ENCODE peak calls at places on chromosomes 11 and 22, in five cellular contexts. B is foreskin fibroblast, S is body of pancreas, E is D341Med, A is left lobe of liver. K is an unnamed sample.

GRCh38 chr11:33044281-33044680 is 4.9 kb downstream of the TCP11L1 start:
- DNase-seq in B (no peak), S (no peak), E (no peak), A (no peak), K (no peak)

GRCh38 chr22:42397332-42398246 is 34.6 kb downstream of the NFAM1 start:
- DNase-seq in B (no peak), S (no peak), E (no peak), A (no peak), K (peak)

GRCh38 chr22:36439481-36440271 is 41.8 kb downstream of the TXN2 start:
- DNase-seq in B (peak), S (no peak), E (no peak), A (no peak), K (no peak)

GRCh38 chr11:32843544-32843943 is 13.8 kb downstream of the PRRG4 start:
- DNase-seq in B (no peak), S (no peak), E (no peak), A (no peak), K (no peak)

GRCh38 chr11:61071208-61071681 is 31.0 kb upstream of the CD5 start:
- DNase-seq in B (no peak), S (no peak), E (peak), A (no peak), K (no peak)

GRCh38 chr11:123381817-123382554 is 48.1 kb upstream of the GRAMD1B start:
- DNase-seq in B (no peak), S (no peak), E (no peak), A (no peak), K (no peak)

GRCh38 chr22:20507253-20508066 is at the start of gene MED15:
- DNase-seq in B (peak), S (peak), E (peak), A (peak), K (peak)

GRCh38 chr11:43504316-43504950 is 145.7 kb downstream of the TTC17 start:
- DNase-seq in B (peak), S (peak), E (peak), A (no peak), K (no peak)

GRCh38 chr11:134045799-134046635 is 22.9 kb upstream of the JAM3 start:
- DNase-seq in B (peak), S (no peak), E (peak), A (no peak), K (no peak)

GRCh38 chr11:11020747-11021149 is 162.9 kb upstream of the ZBED5 start:
- DNase-seq in B (peak), S (no peak), E (no peak), A (no peak), K (no peak)

GRCh38 chr11:132623496-132623895 is 908.8 kb downstream of the OPCML start:
- DNase-seq in B (peak), S (no peak), E (no peak), A (no peak), K (no peak)

GRCh38 chr11:124886978-124887666 is 10.5 kb downstream of the ROBO4 start:
- DNase-seq in B (no peak), S (no peak), E (peak), A (no peak), K (no peak)

GRCh38 chr11:123206671-123207421 is 11.8 kb upstream of the CLMP start:
- DNase-seq in B (no peak), S (no peak), E (no peak), A (no peak), K (no peak)

GRCh38 chr11:35126000-35126878 is 12.7 kb upstream of the CD44 start:
- DNase-seq in B (no peak), S (no peak), E (no peak), A (no peak), K (no peak)

GRCh38 chr11:124481365-124482323 is 36.1 kb upstream of the OR8B8 start:
- DNase-seq in B (peak), S (no peak), E (peak), A (no peak), K (no peak)

GRCh38 chr11:71991494-71991893 is 7.2 kb upstream of the IL18BP start:
- DNase-seq in B (no peak), S (no peak), E (no peak), A (no peak), K (peak)

GRCh38 chr11:44575288-44575672 is 9.8 kb downstream of the CD82 start:
- DNase-seq in B (peak), S (no peak), E (no peak), A (no peak), K (no peak)

GRCh38 chr22:37663521-37664140 is 5.1 kb downstream of the PDXP start:
- DNase-seq in B (peak), S (no peak), E (no peak), A (no peak), K (no peak)

GRCh38 chr11:26983645-26984044 is 10.3 kb upstream of the FIBIN start:
- DNase-seq in B (no peak), S (no peak), E (peak), A (no peak), K (no peak)

GRCh38 chr11:116101737-116102275 is 597.6 kb upstream of the CADM1 start:
- DNase-seq in B (no peak), S (no peak), E (no peak), A (no peak), K (no peak)

GRCh38 chr22:31650391-31650790 is 11.6 kb downstream of the PISD start:
- DNase-seq in B (peak), S (no peak), E (no peak), A (no peak), K (no peak)

GRCh38 chr11:2348986-2349385 is 28.1 kb upstream of the CD81 start:
- DNase-seq in B (peak), S (no peak), E (no peak), A (no peak), K (no peak)

GRCh38 chr11:63622318-63622717 is 8.1 kb upstream of the PLAAT3 start:
- DNase-seq in B (no peak), S (peak), E (no peak), A (no peak), K (no peak)

GRCh38 chr22:45268958-45269844 is 15.5 kb upstream of the UPK3A start:
- DNase-seq in B (peak), S (peak), E (peak), A (peak), K (peak)